ENCODE peak calls at places on chromosomes 7 and 10, in ten cellular contexts. O is stomach, T is A549, D is prostate gland, S is Peyer's patch, P is heart left ventricle, G is IMR-90, V is breast epithelium, Q is body of pancreas, E is transverse colon. R is an unnamed sample.

GRCh38 chr10:86689146-86689545 is 20.8 kb downstream of the LDB3 start:
- DNase-seq in V (no peak), O (no peak), Q (no peak), D (no peak), T (no peak), P (no peak), G (no peak), E (no peak), S (no peak), R (no peak)

GRCh38 chr7:66169616-66170015 is 35.5 kb upstream of the TPST1 start:
- DNase-seq in D (no peak), E (no peak), Q (no peak), T (no peak), G (no peak), P (no peak), V (no peak), S (no peak), O (no peak), R (no peak)

GRCh38 chr7:7701513-7701912 is 16.9 kb downstream of the RPA3 start:
- DNase-seq in P (no peak), E (no peak), T (no peak), D (no peak), O (no peak), V (no peak), S (no peak), Q (no peak), G (no peak), R (no peak)

GRCh38 chr7:69399038-69399800 is 199.1 kb upstream of the AUTS2 start:
- DNase-seq in V (no peak), P (no peak), D (no peak), T (no peak), G (no peak), E (no peak), Q (no peak), S (no peak), O (no peak), R (no peak)

GRCh38 chr10:116728526-116729096 is 13.8 kb downstream of the HSPA12A start:
- DNase-seq in Q (no peak), V (no peak), S (no peak), P (no peak), E (no peak), D (no peak), G (peak), T (no peak), O (no peak), R (no peak)

GRCh38 chr7:80699656-80700318 is 61.3 kb downstream of the CD36 start:
- DNase-seq in O (no peak), S (no peak), E (no peak), Q (no peak), P (no peak), T (no peak), D (no peak), V (no peak), G (peak), R (no peak)

GRCh38 chr7:4048336-4048735 is 633.8 kb upstream of the FOXK1 start:
- DNase-seq in D (no peak), T (no peak), O (no peak), V (no peak), E (no peak), G (no peak), Q (no peak), S (no peak), P (no peak), R (no peak)

GRCh38 chr7:44065431-44066110 is at the start of gene PGAM2:
- DNase-seq in O (no peak), D (no peak), G (no peak), V (peak), P (peak), E (peak), T (no peak), Q (peak), S (no peak), R (peak)

GRCh38 chr7:47416454-47417121 is 165.3 kb downstream of the TNS3 start:
- DNase-seq in P (no peak), V (no peak), T (peak), O (no peak), D (no peak), E (no peak), Q (no peak), G (no peak), S (no peak), R (no peak)

GRCh38 chr10:59432207-59432900 is 70.0 kb upstream of the FAM13C start:
- DNase-seq in T (no peak), O (no peak), S (no peak), E (no peak), P (no peak), V (no peak), Q (no peak), G (peak), D (peak), R (no peak)

GRCh38 chr7:111090834-111091233 is at the start of gene LRRN3:
- DNase-seq in Q (no peak), D (no peak), S (peak), T (no peak), G (peak), O (no peak), P (peak), E (no peak), V (no peak), R (peak)

GRCh38 chr10:88986549-88987242 is 3.9 kb upstream of the FAS start:
- DNase-seq in P (no peak), V (no peak), G (peak), T (peak), O (peak), D (peak), E (no peak), Q (peak), S (no peak), R (peak)

GRCh38 chr7:71636329-71636728 is 504.4 kb downstream of the GALNT17 start:
- DNase-seq in Q (no peak), P (peak), G (no peak), O (no peak), V (no peak), S (no peak), E (no peak), D (no peak), T (no peak), R (peak)

GRCh38 chr10:92880233-92880861 is 32.0 kb downstream of the EXOC6 start:
- DNase-seq in V (no peak), E (no peak), T (peak), Q (no peak), S (no peak), O (no peak), G (peak), P (no peak), D (peak), R (no peak)

GRCh38 chr10:44857363-44858016 is 53.6 kb upstream of the TMEM72 start:
- DNase-seq in T (peak), D (no peak), P (peak), S (peak), V (peak), Q (peak), G (peak), O (peak), E (peak), R (peak)

GRCh38 chr10:92813979-92814378 is 34.3 kb upstream of the EXOC6 start:
- DNase-seq in S (no peak), D (no peak), Q (no peak), P (no peak), O (no peak), E (no peak), G (no peak), V (no peak), T (no peak), R (no peak)

GRCh38 chr7:158991824-158992621 is 135.7 kb downstream of the DYNC2I1 start:
- DNase-seq in G (no peak), O (no peak), S (no peak), Q (no peak), P (no peak), V (no peak), T (no peak), E (no peak), D (no peak), R (no peak)

GRCh38 chr10:86733260-86733671 is 23.2 kb upstream of the BMPR1A start:
- DNase-seq in Q (no peak), E (peak), T (no peak), D (no peak), P (peak), V (no peak), S (no peak), G (peak), O (no peak), R (no peak)

GRCh38 chr10:26555719-26556368 is 117.7 kb downstream of the APBB1IP start:
- DNase-seq in G (no peak), S (no peak), Q (peak), E (peak), D (peak), O (peak), T (peak), V (no peak), P (peak), R (peak)

GRCh38 chr10:29766753-29767152 is 132.0 kb upstream of the SVIL start:
- DNase-seq in O (no peak), Q (no peak), E (no peak), G (no peak), S (no peak), V (no peak), T (no peak), D (no peak), P (no peak), R (no peak)

GRCh38 chr10:69327463-69328345 is 49.4 kb downstream of the HK1 start:
- DNase-seq in V (peak), E (peak), G (peak), Q (peak), P (peak), T (no peak), D (peak), O (peak), S (peak), R (peak)
- TF ChIP-seq POLR2A in V (no peak), E (no peak), G (no peak), Q (peak), P (peak), T (no peak), D (peak), O (no peak), S (no peak), R (no peak)

GRCh38 chr10:34538291-34538829 is 276.7 kb downstream of the PARD3 start:
- DNase-seq in Q (no peak), T (peak), E (no peak), V (no peak), O (no peak), S (no peak), P (no peak), G (no peak), D (no peak), R (no peak)

GRCh38 chr10:34539533-34540315 is 275.4 kb downstream of the PARD3 start:
- DNase-seq in D (no peak), S (no peak), E (peak), P (no peak), Q (no peak), O (no peak), V (no peak), T (peak), G (no peak), R (peak)

GRCh38 chr10:34535872-34536271 is 279.2 kb downstream of the PARD3 start:
- DNase-seq in O (no peak), G (no peak), Q (no peak), P (no peak), V (no peak), E (no peak), D (no peak), S (no peak), T (no peak), R (no peak)

GRCh38 chr10:34540492-34540891 is 274.6 kb downstream of the PARD3 start:
- DNase-seq in O (no peak), E (no peak), Q (no peak), T (no peak), V (no peak), S (no peak), D (no peak), P (no peak), G (no peak), R (no peak)

GRCh38 chr10:34537629-34538231 is 277.4 kb downstream of the PARD3 start:
- DNase-seq in Q (no peak), T (no peak), S (no peak), P (no peak), O (no peak), G (no peak), V (no peak), D (no peak), E (no peak), R (no peak)
- H3K27ac ChIP-seq in Q (no peak), T (peak), S (peak), P (no peak), O (peak), G (no peak), V (no peak), D (peak), E (peak), R (peak)

DNA sequence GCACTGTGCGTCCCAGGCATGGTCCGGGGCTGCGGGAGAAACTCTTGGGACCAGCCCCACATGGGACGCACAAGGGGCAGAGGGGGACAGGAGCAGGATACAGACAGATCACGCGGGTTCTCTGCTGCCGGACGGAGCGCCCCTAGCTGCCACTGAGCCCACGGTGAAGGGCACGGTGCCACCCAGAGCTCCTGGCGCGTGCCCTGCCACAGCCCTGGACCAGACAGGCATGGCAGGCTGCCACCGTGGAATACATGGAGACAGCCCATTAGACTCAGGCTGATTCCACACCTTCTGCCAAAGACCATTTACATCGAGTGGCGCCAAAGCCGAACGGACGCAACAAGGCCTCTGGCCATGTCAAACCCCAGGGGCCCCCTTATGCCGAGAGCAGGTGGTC is 90.4 kb downstream of the MAD1L1 start:
- DNase-seq in O (no peak), E (no peak), T (no peak), S (no peak), Q (no peak), V (no peak), D (no peak), P (peak), G (no peak), R (no peak)
- TF ChIP-seq POLR2A in O (no peak), E (no peak), T (no peak), S (no peak), Q (no peak), V (no peak), D (no peak), P (no peak), G (no peak), R (no peak)

DNA sequence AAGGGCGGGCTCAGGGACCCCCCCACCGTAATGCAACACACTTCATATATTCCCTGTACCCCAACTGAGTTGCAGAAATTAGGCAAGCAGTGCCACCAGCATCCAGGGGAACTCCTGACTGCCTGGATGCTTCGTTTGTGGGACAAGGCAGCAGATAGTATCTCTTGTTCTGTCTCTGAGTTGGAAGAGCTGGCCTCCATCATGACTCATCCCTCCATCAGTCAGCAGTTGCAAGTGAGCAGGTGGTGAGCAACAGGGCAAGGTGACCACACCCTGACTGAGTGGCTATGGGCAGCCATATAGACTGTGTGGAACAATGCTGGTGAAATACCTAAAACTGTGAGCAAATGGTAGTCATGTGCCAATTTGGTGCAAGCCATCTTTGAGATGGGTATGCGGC is 22.8 kb upstream of the ADAMTS14 start:
- DNase-seq in S (no peak), V (no peak), D (no peak), T (peak), G (peak), E (no peak), Q (no peak), P (no peak), O (no peak), R (no peak)
- H3K27ac ChIP-seq in S (no peak), V (no peak), D (no peak), T (no peak), G (no peak), E (no peak), Q (no peak), P (no peak), O (no peak), R (no peak)

GRCh38 chr10:70145666-70146488 is 623 bp downstream of the TYSND1 start:
- DNase-seq in D (peak), E (peak), O (peak), S (peak), T (peak), V (peak), G (peak), P (peak), Q (peak), R (peak)
- TF ChIP-seq POLR2A in D (no peak), E (peak), O (no peak), S (peak), T (peak), V (no peak), G (no peak), P (no peak), Q (no peak), R (peak)

DNA sequence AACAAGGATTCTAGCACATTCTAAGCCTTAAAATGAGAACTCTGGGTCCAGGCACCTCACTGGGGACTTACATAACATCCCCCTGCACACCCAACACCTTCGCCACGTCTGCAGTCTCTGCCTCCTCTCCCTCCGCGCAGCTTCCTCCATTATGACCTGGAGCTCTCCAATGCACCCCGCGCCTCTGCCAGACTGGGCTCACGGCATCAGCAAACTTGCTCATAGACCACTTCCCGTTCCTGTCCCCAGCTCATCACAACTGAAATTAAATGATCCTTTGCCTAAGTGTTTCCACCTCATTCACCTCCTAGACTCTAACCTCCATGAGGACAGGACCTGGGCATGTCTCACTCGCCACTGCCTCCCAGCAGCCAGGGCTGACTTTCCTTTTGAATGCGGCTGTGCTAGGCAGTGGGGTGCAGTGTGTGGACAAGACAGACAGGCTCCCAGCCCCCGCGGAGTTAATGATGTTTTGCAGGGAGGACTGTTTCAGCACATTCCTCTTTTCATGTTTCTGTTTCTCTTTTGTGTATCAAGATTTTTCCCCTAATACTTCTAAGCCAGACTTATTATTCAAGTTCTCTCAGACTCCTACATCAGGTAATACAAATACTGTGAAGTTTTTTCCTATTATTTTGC is 18.8 kb downstream of the CHST15 start:
- DNase-seq in Q (no peak), D (no peak), G (no peak), S (peak), V (no peak), E (peak), P (no peak), T (no peak), O (no peak), R (peak)
- H3K27ac ChIP-seq in Q (no peak), D (no peak), G (no peak), S (peak), V (no peak), E (peak), P (no peak), T (no peak), O (peak), R (peak)

DNA sequence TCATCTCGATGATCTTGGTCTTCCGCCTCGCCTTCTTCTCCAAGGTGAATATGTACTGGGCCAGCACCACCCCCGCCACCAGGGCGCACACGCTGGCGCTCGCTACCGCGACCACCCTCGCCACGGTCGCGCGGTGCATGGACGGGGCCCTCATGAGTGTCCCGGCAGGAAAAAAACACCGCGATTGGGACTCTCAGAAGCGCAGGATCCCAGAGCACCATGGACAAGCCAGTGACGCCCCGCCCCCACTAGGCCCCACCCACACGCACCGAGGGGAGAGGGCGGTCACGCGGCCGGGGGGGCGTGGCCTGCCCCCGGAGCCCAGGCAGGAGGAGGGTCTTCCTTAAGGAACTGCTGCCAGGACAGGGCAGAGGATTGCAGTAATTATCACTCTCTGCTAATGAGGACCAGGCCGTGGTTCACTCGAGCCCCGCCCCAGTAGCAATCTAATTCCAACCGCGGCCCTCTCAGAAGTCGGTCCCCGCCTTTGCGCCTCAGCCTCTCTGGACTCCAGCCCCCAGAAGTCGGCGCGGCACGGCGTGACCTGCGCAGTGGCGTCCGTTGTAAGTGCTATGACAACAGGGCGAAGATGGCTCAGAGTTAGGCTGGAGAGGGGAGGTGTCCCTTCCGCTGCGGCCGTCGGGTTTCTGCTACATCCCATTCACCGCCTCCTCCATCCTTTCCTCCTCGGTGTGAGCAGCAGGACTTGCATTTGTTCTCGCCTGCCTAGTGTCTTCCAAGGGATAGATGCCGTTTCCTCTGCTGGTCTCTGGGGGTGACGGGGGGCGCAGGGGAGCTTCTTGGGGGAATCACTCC is at the start of gene BBS9:
- DNase-seq in P (peak), V (peak), Q (peak), S (peak), E (peak), T (peak), D (peak), O (peak), G (peak), R (peak)
- TF ChIP-seq POLR2A in P (peak), V (peak), Q (peak), S (peak), E (peak), T (peak), D (peak), O (no peak), G (no peak), R (peak)

DNA sequence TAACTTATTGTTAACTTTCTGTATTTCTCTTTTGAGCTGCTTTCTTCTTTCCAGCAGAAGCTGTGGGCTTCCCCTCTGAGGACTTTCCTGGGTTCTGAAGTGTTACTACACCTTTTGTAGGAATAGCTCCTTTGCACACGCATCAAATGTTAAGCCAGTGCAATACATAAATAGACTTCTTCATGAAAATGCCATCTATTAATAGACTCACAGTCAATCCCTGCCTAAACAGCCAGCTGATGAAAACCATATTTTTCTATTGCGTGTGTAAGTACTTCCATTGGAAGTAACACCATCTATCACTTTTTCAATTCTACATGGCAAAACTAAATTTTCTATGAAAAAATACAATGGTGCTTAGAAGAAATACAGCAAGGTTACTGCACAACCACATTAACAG is 1.4 kb downstream of the ABCB4 start:
- DNase-seq in T (no peak), P (no peak), V (no peak), S (no peak), E (no peak), D (no peak), Q (no peak), G (no peak), O (no peak), R (no peak)
- H3K27ac ChIP-seq in T (no peak), P (peak), V (no peak), S (peak), E (no peak), D (no peak), Q (no peak), G (no peak), O (no peak), R (peak)

GRCh38 chr10:87842776-87843497 is 20.4 kb downstream of the KLLN start:
- DNase-seq in O (no peak), T (peak), P (no peak), Q (no peak), G (peak), D (no peak), V (no peak), E (no peak), S (no peak), R (no peak)
- TF ChIP-seq POLR2A in O (no peak), T (no peak), P (no peak), Q (no peak), G (peak), D (no peak), V (no peak), E (no peak), S (no peak), R (no peak)

R was measured in adrenal gland.